ENCODE peak calls at places on chromosome 11, in four cellular contexts. B is heart left ventricle, E is NB4, Q is fibroblast of villous mesenchyme. I is an unnamed sample.

GRCh38 chr11:116535954-116536353 is 236.8 kb downstream of the BUD13 start:
- DNase-seq in B (no peak), E (no peak), Q (no peak), I (no peak)

GRCh38 chr11:63920870-63921417 is 4.0 kb upstream of the RCOR2 start:
- DNase-seq in B (peak), E (no peak), Q (no peak), I (peak)

GRCh38 chr11:33640730-33641371 is 59.8 kb downstream of the C11orf91 start:
- DNase-seq in B (no peak), E (no peak), Q (no peak), I (no peak)

GRCh38 chr11:73218106-73218829 is at the start of gene P2RY2:
- DNase-seq in B (peak), E (peak), Q (peak), I (peak)

GRCh38 chr11:106077609-106078517 is at the start of gene AASDHPPT:
- DNase-seq in B (peak), E (peak), Q (peak), I (no peak)

GRCh38 chr11:79404325-79404724 is 36.5 kb downstream of the TENM4 start:
- DNase-seq in B (no peak), E (peak), Q (peak), I (no peak)

GRCh38 chr11:84909740-84910139 is 717.4 kb downstream of the DLG2 start:
- DNase-seq in B (no peak), E (no peak), Q (no peak), I (no peak)

GRCh38 chr11:61516191-61516590 is 7.6 kb downstream of the LRRC10B start:
- DNase-seq in B (no peak), E (no peak), Q (no peak), I (no peak)

GRCh38 chr11:44774131-44774530 is 47.4 kb downstream of the TSPAN18 start:
- DNase-seq in B (peak), E (peak), Q (peak), I (no peak)

GRCh38 chr11:119041821-119042514 is 11.3 kb upstream of the SLC37A4 start:
- DNase-seq in B (no peak), E (peak), Q (no peak), I (no peak)

GRCh38 chr11:77799338-77799737 is 21.2 kb downstream of the RSF1 start:
- DNase-seq in B (no peak), E (peak), Q (no peak), I (no peak)

GRCh38 chr11:61173456-61173855 is 12.2 kb upstream of the VPS37C start:
- DNase-seq in B (no peak), E (peak), Q (peak), I (no peak)

GRCh38 chr11:117946842-117947526 is 17.8 kb upstream of the TMPRSS13 start:
- DNase-seq in B (peak), E (peak), Q (peak), I (peak)

GRCh38 chr11:12050911-12051667 is 42.7 kb upstream of the DKK3 start:
- DNase-seq in B (no peak), E (no peak), Q (no peak), I (no peak)

GRCh38 chr11:12053606-12054361 is 45.4 kb upstream of the DKK3 start:
- DNase-seq in B (no peak), E (no peak), Q (no peak), I (no peak)

GRCh38 chr11:12056112-12056511 is 47.7 kb upstream of the DKK3 start:
- DNase-seq in B (no peak), E (no peak), Q (no peak), I (no peak)

GRCh38 chr11:12050470-12050891 is 42.1 kb upstream of the DKK3 start:
- DNase-seq in B (no peak), E (no peak), Q (no peak), I (no peak)

DNA sequence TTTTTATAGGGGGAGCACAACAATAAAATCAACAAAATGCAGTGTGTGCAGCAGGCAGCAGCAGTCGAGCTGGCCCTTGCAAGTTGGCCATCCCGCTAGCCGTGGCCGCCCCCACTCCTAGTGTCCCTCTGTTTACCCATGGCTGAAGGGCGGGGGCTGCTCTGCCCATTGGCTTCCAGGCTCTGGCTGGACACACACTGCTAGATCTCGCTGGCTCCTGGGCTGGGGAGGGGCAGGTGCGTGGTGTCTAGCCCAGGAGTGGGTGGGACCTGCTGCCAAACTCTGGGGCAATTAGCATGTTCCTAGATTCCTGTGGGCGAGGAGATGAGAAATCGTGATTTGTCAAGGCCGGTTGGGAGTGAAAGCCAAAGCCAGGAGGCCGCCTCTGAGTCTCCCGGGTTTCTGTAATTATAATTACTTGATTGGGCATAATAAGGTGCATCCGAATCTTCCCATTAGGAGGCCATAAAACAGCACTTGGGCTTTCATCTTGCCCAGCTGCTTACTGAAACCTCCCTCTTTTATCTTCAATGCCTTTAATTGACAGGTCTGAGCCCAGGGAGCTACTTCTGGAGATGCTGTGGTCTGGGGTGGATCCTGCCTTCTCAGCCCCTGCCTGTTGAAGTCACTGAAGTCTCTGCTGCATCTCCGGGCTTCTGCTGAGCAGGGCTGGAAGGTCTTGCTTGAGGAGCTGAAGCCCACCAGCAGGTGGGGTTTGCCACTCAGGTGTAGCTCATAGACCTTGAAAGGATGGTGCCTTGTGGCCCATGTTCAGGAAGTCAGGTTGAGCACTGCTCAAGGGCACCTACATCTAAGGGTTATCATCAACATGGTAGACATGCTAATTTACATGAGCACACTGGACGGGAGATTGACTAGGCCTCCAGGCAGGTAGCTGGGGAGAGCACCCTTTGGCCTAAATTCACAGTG is 44.5 kb upstream of the DKK3 start:
- DNase-seq in B (no peak), E (no peak), Q (no peak), I (no peak)
- TF ChIP-seq CTCF in B (no peak), E (no peak), Q (peak), I (no peak)

GRCh38 chr11:130371004-130371590 is 56.4 kb upstream of the ZBTB44 start:
- DNase-seq in B (no peak), E (peak), Q (no peak), I (peak)
- TF ChIP-seq CTCF in B (no peak), E (peak), Q (no peak), I (peak)

GRCh38 chr11:8365542-8365941 is 101.9 kb upstream of the LMO1 start:
- DNase-seq in B (no peak), E (no peak), Q (no peak), I (no peak)
- TF ChIP-seq CTCF in B (no peak), E (no peak), Q (no peak), I (no peak)

GRCh38 chr11:68127791-68128681 is 6.8 kb upstream of the CHKA start:
- DNase-seq in B (peak), E (no peak), Q (peak), I (no peak)
- TF ChIP-seq CTCF in B (no peak), E (no peak), Q (no peak), I (no peak)